ENCODE peak calls at places on chromosomes 4 and X, in ten cellular contexts. O, F, N, K, H, V, A, C, W and X are unnamed samples.

GRCh38 chr4:84279678-84280077 is 219.4 kb downstream of the NKX6-1 start:
- DNase-seq in O (no peak), F (no peak), N (no peak), K (no peak), H (peak), V (no peak), A (no peak), C (no peak), W (no peak), X (no peak)

GRCh38 chrX:10158279-10158939 is 1.6 kb downstream of the CLCN4 start:
- DNase-seq in O (peak), F (peak), N (no peak), K (no peak), H (peak), V (no peak), A (peak), C (no peak), W (peak), X (no peak)

GRCh38 chr4:155614111-155614762 is 52.4 kb upstream of the GUCY1A1 start:
- DNase-seq in O (no peak), F (no peak), N (no peak), K (no peak), H (no peak), V (no peak), A (no peak), C (no peak), W (no peak), X (no peak)

GRCh38 chrX:125150231-125150630 is 169.4 kb upstream of the TEX13C start:
- DNase-seq in O (no peak), F (no peak), N (no peak), K (no peak), H (no peak), V (no peak), A (no peak), C (no peak), W (no peak), X (no peak)

GRCh38 chr4:10983274-10983673 is 298.7 kb upstream of the CLNK start:
- DNase-seq in O (no peak), F (no peak), N (no peak), K (no peak), H (no peak), V (no peak), A (no peak), C (no peak), W (no peak), X (no peak)

GRCh38 chrX:31165241-31166035 is 93.6 kb upstream of the FTHL17 start:
- DNase-seq in O (no peak), F (no peak), N (no peak), K (no peak), H (no peak), V (no peak), A (no peak), C (no peak), W (no peak), X (no peak)

GRCh38 chr4:153448003-153448731 is 18.0 kb upstream of the TMEM131L start:
- DNase-seq in O (no peak), F (no peak), N (no peak), K (no peak), H (no peak), V (no peak), A (no peak), C (no peak), W (no peak), X (no peak)

GRCh38 chr4:189367832-189368231 is 572.8 kb upstream of the FRG1 start:
- DNase-seq in O (no peak), F (no peak), N (no peak), K (no peak), H (no peak), V (no peak), A (no peak), C (no peak), W (no peak), X (no peak)

GRCh38 chrX:132631579-132632232 is 142.9 kb upstream of the MBNL3 start:
- DNase-seq in O (no peak), F (no peak), N (no peak), K (no peak), H (no peak), V (no peak), A (no peak), C (no peak), W (no peak), X (no peak)

GRCh38 chrX:84133023-84133422 is 55.0 kb downstream of the RPS6KA6 start:
- DNase-seq in O (no peak), F (no peak), N (no peak), K (no peak), H (no peak), V (no peak), A (no peak), C (no peak), W (no peak), X (no peak)

GRCh38 chrX:83511208-83511607 is 3.1 kb downstream of the POU3F4 start:
- DNase-seq in O (no peak), F (no peak), N (no peak), K (no peak), H (no peak), V (no peak), A (peak), C (no peak), W (no peak), X (no peak)

GRCh38 chrX:45771560-45772340 is 571.1 kb upstream of the DIPK2B start:
- DNase-seq in O (no peak), F (peak), N (no peak), K (no peak), H (no peak), V (no peak), A (peak), C (no peak), W (no peak), X (peak)

GRCh38 chr4:101292901-101293300 is 54.4 kb downstream of the PPP3CA start:
- DNase-seq in O (no peak), F (no peak), N (no peak), K (no peak), H (no peak), V (no peak), A (no peak), C (no peak), W (no peak), X (no peak)

GRCh38 chr4:1459664-1460511 is 53.6 kb upstream of the NKX1-1 start:
- DNase-seq in O (peak), F (peak), N (peak), K (no peak), H (no peak), V (no peak), A (peak), C (no peak), W (no peak), X (no peak)

GRCh38 chrX:108304210-108304609 is 134.0 kb downstream of the COL4A6 start:
- DNase-seq in O (no peak), F (no peak), N (no peak), K (no peak), H (no peak), V (no peak), A (no peak), C (no peak), W (no peak), X (no peak)

GRCh38 chrX:120238947-120239346 is 11.7 kb upstream of the ZBTB33 start:
- DNase-seq in O (no peak), F (no peak), N (no peak), K (no peak), H (no peak), V (no peak), A (no peak), C (no peak), W (no peak), X (no peak)

GRCh38 chr4:14827111-14827510 is 175.2 kb upstream of the CPEB2 start:
- DNase-seq in O (no peak), F (no peak), N (no peak), K (no peak), H (no peak), V (no peak), A (peak), C (no peak), W (no peak), X (no peak)

GRCh38 chr4:119570401-119570800 is 58.2 kb downstream of the PDE5A start:
- DNase-seq in O (no peak), F (no peak), N (no peak), K (no peak), H (no peak), V (no peak), A (no peak), C (no peak), W (no peak), X (no peak)

GRCh38 chr4:55116450-55116849 is 8.9 kb downstream of the KDR start:
- DNase-seq in O (no peak), F (no peak), N (no peak), K (no peak), H (no peak), V (no peak), A (no peak), C (no peak), W (no peak), X (no peak)

GRCh38 chrX:2484721-2485459 is 15.9 kb downstream of the DHRSX start:
- DNase-seq in O (peak), F (peak), N (no peak), K (peak), H (no peak), V (no peak), A (no peak), C (peak), W (peak), X (no peak)

GRCh38 chrX:136376713-136377112 is 76.0 kb downstream of the ADGRG4 start:
- DNase-seq in O (no peak), F (no peak), N (no peak), K (no peak), H (no peak), V (no peak), A (no peak), C (no peak), W (no peak), X (no peak)

GRCh38 chrX:39755152-39756032 is 342.4 kb downstream of the BCOR start:
- DNase-seq in O (peak), F (peak), N (peak), K (peak), H (peak), V (peak), A (peak), C (peak), W (peak), X (no peak)

GRCh38 chr4:159206427-159206871 is 103.6 kb downstream of the RAPGEF2 start:
- DNase-seq in O (no peak), F (no peak), N (no peak), K (no peak), H (no peak), V (no peak), A (no peak), C (no peak), W (no peak), X (no peak)

GRCh38 chrX:41090568-41091238 is 5.5 kb downstream of the USP9X start:
- DNase-seq in O (no peak), F (no peak), N (no peak), K (no peak), H (no peak), V (no peak), A (no peak), C (no peak), W (no peak), X (no peak)

GRCh38 chrX:122878269-122878668 is 305.8 kb upstream of the GRIA3 start:
- DNase-seq in O (no peak), F (no peak), N (no peak), K (no peak), H (no peak), V (no peak), A (no peak), C (no peak), W (no peak), X (no peak)

GRCh38 chrX:2540426-2540942 is 39.7 kb upstream of the DHRSX start:
- DNase-seq in O (no peak), F (no peak), N (no peak), K (no peak), H (no peak), V (no peak), A (no peak), C (no peak), W (no peak), X (no peak)

GRCh38 chrX:41029332-41029731 is 55.9 kb upstream of the USP9X start:
- DNase-seq in O (no peak), F (peak), N (no peak), K (no peak), H (no peak), V (no peak), A (no peak), C (no peak), W (no peak), X (no peak)

GRCh38 chrX:110142096-110142495 is 139.2 kb downstream of the TMEM164 start:
- DNase-seq in O (no peak), F (no peak), N (no peak), K (no peak), H (no peak), V (peak), A (no peak), C (no peak), W (no peak), X (no peak)

GRCh38 chr4:74431113-74431826 is 13.7 kb upstream of the AREG start:
- DNase-seq in O (no peak), F (no peak), N (no peak), K (no peak), H (no peak), V (no peak), A (no peak), C (no peak), W (no peak), X (no peak)

GRCh38 chr4:127113852-127114362 is 518.9 kb upstream of the INTU start:
- DNase-seq in O (no peak), F (no peak), N (no peak), K (no peak), H (no peak), V (no peak), A (no peak), C (no peak), W (no peak), X (no peak)

GRCh38 chr4:32117696-32118095 is 1397.5 kb downstream of the PCDH7 start:
- DNase-seq in O (no peak), F (no peak), N (no peak), K (no peak), H (no peak), V (no peak), A (no peak), C (no peak), W (no peak), X (no peak)
- TF ChIP-seq CTCF in O (no peak), F (no peak), N (no peak), K (no peak), H (no peak), V (no peak), A (no peak), C (no peak), W (no peak), X (no peak)

GRCh38 chr4:8593268-8594096 is 917 bp downstream of the CPZ start:
- DNase-seq in O (no peak), F (no peak), N (no peak), K (no peak), H (no peak), V (no peak), A (peak), C (no peak), W (peak), X (no peak)
- H3K4me3 ChIP-seq in O (peak), F (no peak), N (no peak), K (peak), H (no peak), V (no peak), A (no peak), C (no peak), W (peak), X (no peak)

GRCh38 chr4:164931551-164932324 is 45.7 kb downstream of the TRIM61 start:
- DNase-seq in O (no peak), F (no peak), N (no peak), K (no peak), H (no peak), V (no peak), A (no peak), C (no peak), W (no peak), X (no peak)
- TF ChIP-seq POLR2A in O (no peak), F (no peak), N (no peak), K (no peak), H (no peak), V (no peak), A (no peak), C (no peak), W (no peak), X (no peak)

GRCh38 chrX:119186763-119187162 is 49.3 kb upstream of the PGRMC1 start:
- DNase-seq in O (no peak), F (no peak), N (no peak), K (no peak), H (no peak), V (no peak), A (no peak), C (no peak), W (no peak), X (no peak)

GRCh38 chrX:119187298-119187697 is 48.8 kb upstream of the PGRMC1 start:
- DNase-seq in O (no peak), F (no peak), N (no peak), K (no peak), H (no peak), V (no peak), A (no peak), C (no peak), W (no peak), X (no peak)

GRCh38 chrX:119189115-119189514 is 47.0 kb upstream of the PGRMC1 start:
- DNase-seq in O (no peak), F (no peak), N (no peak), K (no peak), H (no peak), V (no peak), A (no peak), C (no peak), W (no peak), X (no peak)

GRCh38 chrX:119189586-119189985 is 46.5 kb upstream of the PGRMC1 start:
- DNase-seq in O (peak), F (no peak), N (no peak), K (peak), H (no peak), V (no peak), A (no peak), C (peak), W (peak), X (no peak)

GRCh38 chrX:119186194-119186593 is 49.9 kb upstream of the PGRMC1 start:
- DNase-seq in O (no peak), F (no peak), N (no peak), K (no peak), H (no peak), V (no peak), A (no peak), C (no peak), W (no peak), X (no peak)
- TF ChIP-seq CTCF in O (no peak), F (no peak), N (no peak), K (no peak), H (no peak), V (no peak), A (no peak), C (no peak), W (no peak), X (no peak)

GRCh38 chrX:101729986-101730385 is 70.3 kb upstream of the ARMCX2 start:
- DNase-seq in O (no peak), F (no peak), N (no peak), K (no peak), H (no peak), V (peak), A (no peak), C (no peak), W (no peak), X (no peak)
- H3K4me3 ChIP-seq in O (no peak), F (no peak), N (no peak), K (no peak), H (no peak), V (no peak), A (no peak), C (no peak), W (no peak), X (no peak)

DNA sequence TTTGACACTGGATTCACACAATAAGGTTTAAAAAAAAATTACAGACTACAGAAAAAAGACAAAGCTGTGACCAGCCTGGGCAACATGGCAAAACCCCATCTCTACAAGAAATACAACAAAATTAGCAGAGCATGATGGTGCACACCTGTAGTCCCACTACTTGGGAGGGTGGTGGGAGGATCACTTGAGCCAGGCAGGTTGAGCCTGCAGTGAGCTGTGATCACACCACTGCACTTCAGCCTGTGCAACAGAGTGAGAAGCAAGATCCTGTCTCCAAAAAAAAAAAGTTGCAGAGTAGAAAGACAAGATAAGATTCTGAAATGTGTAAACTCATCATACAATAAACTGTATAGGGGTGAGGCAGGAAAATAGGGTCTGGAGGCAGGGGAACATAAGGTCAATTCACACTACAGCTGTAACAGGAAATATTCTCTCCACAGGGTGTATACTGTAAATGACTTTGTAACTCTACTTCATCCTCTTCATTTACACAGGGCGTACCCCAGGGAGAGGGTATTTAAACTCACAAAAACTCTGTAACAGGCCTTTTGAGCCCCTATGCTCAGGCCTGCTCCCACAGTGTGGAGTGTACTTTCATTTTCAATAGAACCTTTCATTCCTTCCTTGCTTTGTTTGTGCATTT is 112.6 kb upstream of the MAPK10 start:
- DNase-seq in O (no peak), F (no peak), N (no peak), K (no peak), H (peak), V (no peak), A (no peak), C (no peak), W (no peak), X (no peak)
- TF ChIP-seq POLR2A in O (no peak), F (no peak), N (no peak), K (no peak), H (no peak), V (no peak), A (no peak), C (no peak), W (no peak), X (no peak)

DNA sequence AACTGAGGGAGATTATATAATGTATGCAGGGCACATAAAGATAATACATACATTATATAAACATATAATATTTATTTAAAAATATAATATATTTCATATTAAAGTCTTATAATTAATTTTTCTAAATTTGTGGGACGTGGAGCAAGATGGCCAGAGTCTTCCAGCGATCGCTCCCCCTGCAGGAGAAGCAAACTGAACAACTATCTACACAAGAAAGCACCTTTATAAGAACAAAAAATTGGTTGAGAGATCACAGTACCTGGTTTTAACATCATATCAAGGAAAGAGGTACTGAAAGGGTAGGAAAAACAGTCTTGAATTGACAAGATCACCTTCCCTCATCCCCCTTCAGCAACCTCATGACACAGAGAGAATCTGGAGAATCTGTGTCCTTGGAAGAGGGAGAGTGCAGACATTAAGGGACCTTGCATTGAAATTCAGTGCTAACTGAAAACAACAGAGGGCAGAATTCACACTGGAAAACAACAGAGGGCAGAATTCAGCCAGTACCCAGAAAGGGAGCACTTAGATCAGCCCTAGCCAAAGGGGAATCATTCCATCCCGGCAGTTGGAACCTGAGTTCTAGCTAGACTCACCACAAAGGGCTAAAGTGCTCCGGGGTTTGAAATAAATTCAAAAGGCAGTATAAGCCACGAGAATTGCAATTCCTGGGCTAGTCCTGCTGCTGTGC is 262.5 kb upstream of the NDST3 start:
- DNase-seq in O (no peak), F (no peak), N (no peak), K (no peak), H (no peak), V (no peak), A (no peak), C (no peak), W (no peak), X (no peak)
- TF ChIP-seq CTCF in O (no peak), F (no peak), N (no peak), K (no peak), H (no peak), V (no peak), A (no peak), C (no peak), W (no peak), X (no peak)

GRCh38 chr4:151777471-151777870 is 16.7 kb upstream of the GATB start:
- DNase-seq in O (no peak), F (no peak), N (no peak), K (no peak), H (no peak), V (no peak), A (no peak), C (no peak), W (no peak), X (no peak)
- H3K4me3 ChIP-seq in O (no peak), F (no peak), N (no peak), K (no peak), H (no peak), V (no peak), A (no peak), C (no peak), W (no peak), X (no peak)

DNA sequence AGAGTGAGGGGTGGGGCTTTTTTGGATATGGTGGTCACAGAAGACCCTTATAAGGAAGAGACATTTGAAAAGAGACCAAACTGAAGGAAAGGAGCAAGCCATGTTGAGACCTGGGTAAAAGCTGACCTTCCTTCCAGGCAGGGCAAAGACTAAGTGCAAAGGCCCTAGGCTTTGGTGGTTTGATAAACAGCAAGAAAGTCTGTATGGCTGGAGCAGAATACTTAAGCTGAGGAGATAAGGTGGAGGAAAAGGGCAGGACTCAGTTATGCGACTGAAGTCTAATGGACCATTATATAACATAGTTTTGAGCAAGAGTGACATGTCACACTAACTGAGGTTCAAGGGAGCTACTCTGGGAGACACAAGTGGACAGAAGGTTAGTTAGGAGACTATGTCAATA is 20.0 kb downstream of the SH3RF1 start:
- DNase-seq in O (no peak), F (no peak), N (no peak), K (no peak), H (no peak), V (no peak), A (no peak), C (no peak), W (no peak), X (no peak)
- TF ChIP-seq POLR2A in O (no peak), F (no peak), N (no peak), K (no peak), H (no peak), V (no peak), A (no peak), C (no peak), W (no peak), X (no peak)